ENCODE peak calls at places on chromosomes 6 and 20, in eight cellular contexts. One of them, this sample, is unnamed.

GRCh38 chr6:5151955-5152401 is 66.8 kb downstream of the PPP1R3G start:
- DNase-seq in heart left ventricle: no peak
- DNase-seq in choroid plexus epithelial cell: peak; percentile 58
- DNase-seq in H1: no peak
- DNase-seq in cardiac muscle cell: no peak
- DNase-seq in astrocyte of the cerebellum: no peak
- DNase-seq in suprapubic skin: no peak
- DNase-seq in OCI-LY7: no peak
- DNase-seq in this sample: peak; percentile 87

GRCh38 chr20:46215913-46216707 is 92.2 kb downstream of the CDH22 start:
- DNase-seq in heart left ventricle: peak; percentile 60
- DNase-seq in choroid plexus epithelial cell: peak; percentile 73
- DNase-seq in H1: peak; percentile 77
- DNase-seq in cardiac muscle cell: peak; percentile 46
- DNase-seq in astrocyte of the cerebellum: peak; percentile 19
- DNase-seq in suprapubic skin: no peak
- DNase-seq in OCI-LY7: no peak
- DNase-seq in this sample: peak; percentile 46

GRCh38 chr6:56959094-56959493 is 4.2 kb downstream of the BEND6 start:
- DNase-seq in heart left ventricle: no peak
- DNase-seq in choroid plexus epithelial cell: no peak
- DNase-seq in H1: no peak
- DNase-seq in cardiac muscle cell: no peak
- DNase-seq in astrocyte of the cerebellum: no peak
- DNase-seq in suprapubic skin: no peak
- DNase-seq in OCI-LY7: no peak
- DNase-seq in this sample: no peak

GRCh38 chr6:79515436-79515835 is 21.8 kb downstream of the LCA5 start:
- DNase-seq in heart left ventricle: no peak
- DNase-seq in choroid plexus epithelial cell: no peak
- DNase-seq in H1: no peak
- DNase-seq in cardiac muscle cell: no peak
- DNase-seq in astrocyte of the cerebellum: no peak
- DNase-seq in suprapubic skin: no peak
- DNase-seq in OCI-LY7: no peak
- DNase-seq in this sample: no peak

GRCh38 chr20:51036827-51037229 is 13.9 kb upstream of the KCNG1 start:
- DNase-seq in heart left ventricle: no peak
- DNase-seq in choroid plexus epithelial cell: no peak
- DNase-seq in H1: no peak
- DNase-seq in cardiac muscle cell: no peak
- DNase-seq in astrocyte of the cerebellum: no peak
- DNase-seq in suprapubic skin: no peak
- DNase-seq in OCI-LY7: no peak
- DNase-seq in this sample: peak; percentile 57

GRCh38 chr6:113009682-113010081 is 662.6 kb downstream of the RFPL4B start:
- DNase-seq in heart left ventricle: no peak
- DNase-seq in choroid plexus epithelial cell: peak; percentile 49
- DNase-seq in H1: no peak
- DNase-seq in cardiac muscle cell: no peak
- DNase-seq in astrocyte of the cerebellum: no peak
- DNase-seq in suprapubic skin: no peak
- DNase-seq in OCI-LY7: no peak
- DNase-seq in this sample: peak; percentile 53

GRCh38 chr20:6884114-6884513 is 116.6 kb downstream of the BMP2 start:
- DNase-seq in heart left ventricle: no peak
- DNase-seq in choroid plexus epithelial cell: no peak
- DNase-seq in H1: no peak
- DNase-seq in cardiac muscle cell: no peak
- DNase-seq in astrocyte of the cerebellum: no peak
- DNase-seq in suprapubic skin: no peak
- DNase-seq in OCI-LY7: no peak
- DNase-seq in this sample: no peak

GRCh38 chr6:27924179-27924578 is 12.0 kb upstream of the OR2B2 start:
- DNase-seq in heart left ventricle: no peak
- DNase-seq in choroid plexus epithelial cell: no peak
- DNase-seq in H1: no peak
- DNase-seq in cardiac muscle cell: no peak
- DNase-seq in astrocyte of the cerebellum: no peak
- DNase-seq in suprapubic skin: no peak
- DNase-seq in OCI-LY7: no peak
- DNase-seq in this sample: no peak

GRCh38 chr6:40957616-40958492 is 81.2 kb downstream of the UNC5CL start:
- DNase-seq in heart left ventricle: no peak
- DNase-seq in choroid plexus epithelial cell: peak; percentile 35
- DNase-seq in H1: no peak
- DNase-seq in cardiac muscle cell: no peak
- DNase-seq in astrocyte of the cerebellum: peak; percentile 26
- DNase-seq in suprapubic skin: no peak
- DNase-seq in OCI-LY7: no peak
- DNase-seq in this sample: peak; percentile 75

GRCh38 chr6:53793318-53793975 is 1.4 kb upstream of the LRRC1 start:
- DNase-seq in heart left ventricle: peak; percentile 35
- DNase-seq in choroid plexus epithelial cell: peak; percentile 72
- DNase-seq in H1: peak; percentile 54
- DNase-seq in cardiac muscle cell: peak; percentile 85
- DNase-seq in astrocyte of the cerebellum: peak; percentile 33
- DNase-seq in suprapubic skin: peak; percentile 66
- DNase-seq in OCI-LY7: peak; percentile 82
- DNase-seq in this sample: peak; percentile 55

GRCh38 chr20:58256307-58256706 is 27.9 kb upstream of the ANKRD60 start:
- DNase-seq in heart left ventricle: no peak
- DNase-seq in choroid plexus epithelial cell: no peak
- DNase-seq in H1: no peak
- DNase-seq in cardiac muscle cell: no peak
- DNase-seq in astrocyte of the cerebellum: no peak
- DNase-seq in suprapubic skin: no peak
- DNase-seq in OCI-LY7: no peak
- DNase-seq in this sample: no peak

GRCh38 chr6:29810371-29810770 is 17.3 kb upstream of the HLA-G start:
- DNase-seq in heart left ventricle: no peak
- DNase-seq in choroid plexus epithelial cell: no peak
- DNase-seq in H1: no peak
- DNase-seq in cardiac muscle cell: no peak
- DNase-seq in astrocyte of the cerebellum: no peak
- DNase-seq in suprapubic skin: no peak
- DNase-seq in OCI-LY7: no peak
- DNase-seq in this sample: no peak

GRCh38 chr6:53706525-53706924 is 41.0 kb upstream of the KLHL31 start:
- DNase-seq in heart left ventricle: no peak
- DNase-seq in choroid plexus epithelial cell: no peak
- DNase-seq in H1: no peak
- DNase-seq in cardiac muscle cell: no peak
- DNase-seq in astrocyte of the cerebellum: no peak
- DNase-seq in suprapubic skin: no peak
- DNase-seq in OCI-LY7: no peak
- DNase-seq in this sample: no peak

GRCh38 chr6:138570716-138571020 is 71.4 kb upstream of the NHSL1 start:
- DNase-seq in heart left ventricle: no peak
- DNase-seq in choroid plexus epithelial cell: no peak
- DNase-seq in H1: no peak
- DNase-seq in cardiac muscle cell: no peak
- DNase-seq in astrocyte of the cerebellum: peak; percentile 50
- DNase-seq in suprapubic skin: no peak
- DNase-seq in OCI-LY7: no peak
- DNase-seq in this sample: no peak

GRCh38 chr6:138572200-138572875 is 73.0 kb upstream of the NHSL1 start:
- DNase-seq in heart left ventricle: peak; percentile 80
- DNase-seq in choroid plexus epithelial cell: peak; percentile 94
- DNase-seq in H1: peak; percentile 64
- DNase-seq in cardiac muscle cell: peak; percentile 93
- DNase-seq in astrocyte of the cerebellum: peak; percentile 86
- DNase-seq in suprapubic skin: no peak
- DNase-seq in OCI-LY7: no peak
- DNase-seq in this sample: peak; percentile 74

GRCh38 chr6:138569970-138570715 is 70.8 kb upstream of the NHSL1 start:
- DNase-seq in heart left ventricle: no peak
- DNase-seq in choroid plexus epithelial cell: no peak
- DNase-seq in H1: no peak
- DNase-seq in cardiac muscle cell: no peak
- DNase-seq in astrocyte of the cerebellum: no peak
- DNase-seq in suprapubic skin: no peak
- DNase-seq in OCI-LY7: no peak
- DNase-seq in this sample: no peak

GRCh38 chr6:138571585-138572199 is 72.4 kb upstream of the NHSL1 start:
- DNase-seq in heart left ventricle: no peak
- DNase-seq in choroid plexus epithelial cell: no peak
- DNase-seq in H1: no peak
- DNase-seq in cardiac muscle cell: no peak
- DNase-seq in astrocyte of the cerebellum: no peak
- DNase-seq in suprapubic skin: no peak
- DNase-seq in OCI-LY7: no peak
- DNase-seq in this sample: peak; percentile 9

GRCh38 chr6:138571174-138571573 is 71.9 kb upstream of the NHSL1 start:
- DNase-seq in heart left ventricle: no peak
- DNase-seq in choroid plexus epithelial cell: no peak
- DNase-seq in H1: no peak
- DNase-seq in cardiac muscle cell: no peak
- DNase-seq in astrocyte of the cerebellum: no peak
- DNase-seq in suprapubic skin: no peak
- DNase-seq in OCI-LY7: no peak
- DNase-seq in this sample: peak; percentile 15
- H3K4me3 ChIP-seq in heart left ventricle: peak overlapping the region; percentile 54
- H3K4me3 ChIP-seq in choroid plexus epithelial cell: peak overlapping the region; percentile 58
- H3K4me3 ChIP-seq in H1: peak overlapping the region; percentile 58
- H3K4me3 ChIP-seq in cardiac muscle cell: peak overlapping the region; percentile 27
- H3K4me3 ChIP-seq in astrocyte of the cerebellum: peak overlapping the region; percentile 50
- H3K4me3 ChIP-seq in suprapubic skin: peak overlapping the region; percentile 48
- H3K4me3 ChIP-seq in OCI-LY7: no peak overlapping the region
- H3K4me3 ChIP-seq in this sample: no peak overlapping the region

GRCh38 chr6:157014871-157015270 is 237.7 kb downstream of the ARID1B start:
- DNase-seq in heart left ventricle: no peak
- DNase-seq in choroid plexus epithelial cell: no peak
- DNase-seq in H1: no peak
- DNase-seq in cardiac muscle cell: no peak
- DNase-seq in astrocyte of the cerebellum: no peak
- DNase-seq in suprapubic skin: no peak
- DNase-seq in OCI-LY7: no peak
- DNase-seq in this sample: no peak
- TF ChIP-seq CTCF in heart left ventricle: no peak
- TF ChIP-seq CTCF in choroid plexus epithelial cell: no peak
- TF ChIP-seq CTCF in H1: no peak
- TF ChIP-seq CTCF in cardiac muscle cell: no peak
- TF ChIP-seq CTCF in astrocyte of the cerebellum: no peak
- TF ChIP-seq CTCF in suprapubic skin: no peak
- TF ChIP-seq CTCF in OCI-LY7: no peak
- TF ChIP-seq CTCF in this sample: no peak

DNA sequence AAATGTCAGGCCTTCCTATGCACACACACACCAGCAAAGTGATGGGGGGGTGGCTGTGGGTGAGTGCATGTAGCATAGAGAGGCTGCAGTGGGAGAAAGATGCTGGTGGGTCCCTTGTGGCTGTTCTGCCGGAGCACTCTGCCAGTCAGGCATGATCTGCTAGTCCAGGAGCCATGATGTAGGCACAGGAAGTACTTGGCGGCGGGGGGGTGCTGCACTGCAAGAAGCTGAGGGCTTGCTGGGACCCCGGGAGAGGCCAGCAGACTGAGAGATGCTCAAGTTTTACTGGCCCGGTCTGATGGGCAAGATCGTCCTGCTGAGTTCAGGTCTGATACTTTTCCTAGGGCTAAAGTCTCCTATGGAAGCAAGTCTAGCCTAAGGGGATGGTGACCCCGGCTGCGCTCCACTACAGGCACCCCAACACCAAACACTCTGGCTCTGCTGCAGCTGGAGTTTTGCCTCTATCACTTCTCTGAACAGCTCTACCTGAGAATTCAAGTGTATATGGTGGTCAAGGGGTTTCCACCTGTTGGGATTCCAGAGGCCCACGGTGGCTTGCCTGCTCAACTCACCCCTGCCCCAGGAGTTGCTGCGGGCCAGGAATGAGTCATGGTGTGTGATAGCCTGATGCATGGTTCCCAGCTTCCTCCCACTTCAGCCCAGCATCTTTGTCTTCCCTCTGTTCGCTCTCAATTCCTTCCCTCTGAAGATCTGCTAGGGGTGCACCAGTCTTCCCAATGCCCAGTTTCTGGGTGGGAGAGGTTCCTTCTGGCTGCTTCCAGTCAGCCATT is 971.8 kb upstream of the ADGRB3 start:
- DNase-seq in heart left ventricle: no peak
- DNase-seq in choroid plexus epithelial cell: no peak
- DNase-seq in H1: no peak
- DNase-seq in cardiac muscle cell: no peak
- DNase-seq in astrocyte of the cerebellum: no peak
- DNase-seq in suprapubic skin: no peak
- DNase-seq in OCI-LY7: no peak
- DNase-seq in this sample: no peak
- H3K4me3 ChIP-seq in heart left ventricle: no peak overlapping the region
- H3K4me3 ChIP-seq in choroid plexus epithelial cell: no peak overlapping the region
- H3K4me3 ChIP-seq in H1: no peak overlapping the region
- H3K4me3 ChIP-seq in cardiac muscle cell: no peak overlapping the region
- H3K4me3 ChIP-seq in astrocyte of the cerebellum: no peak overlapping the region
- H3K4me3 ChIP-seq in suprapubic skin: no peak overlapping the region
- H3K4me3 ChIP-seq in OCI-LY7: no peak overlapping the region
- H3K4me3 ChIP-seq in this sample: no peak overlapping the region

GRCh38 chr6:7268362-7269310 is 44.4 kb downstream of the SSR1 start:
- DNase-seq in heart left ventricle: no peak
- DNase-seq in choroid plexus epithelial cell: no peak
- DNase-seq in H1: peak; percentile 37
- DNase-seq in cardiac muscle cell: no peak
- DNase-seq in astrocyte of the cerebellum: no peak
- DNase-seq in suprapubic skin: peak; percentile 55
- DNase-seq in OCI-LY7: no peak
- DNase-seq in this sample: no peak
- TF ChIP-seq CTCF in heart left ventricle: no peak
- TF ChIP-seq CTCF in choroid plexus epithelial cell: no peak
- TF ChIP-seq CTCF in H1: no peak
- TF ChIP-seq CTCF in cardiac muscle cell: no peak
- TF ChIP-seq CTCF in astrocyte of the cerebellum: no peak
- TF ChIP-seq CTCF in suprapubic skin: no peak
- TF ChIP-seq CTCF in OCI-LY7: no peak
- TF ChIP-seq CTCF in this sample: no peak

This sample was measured in cardiac fibroblast.